ENCODE peak calls at places on chromosome 2, in six cellular contexts. A is right cardiac atrium; Z is tibial nerve; P is adrenal gland; V is CD8-positive, alpha-beta memory T cell; T is kidney. R is an unnamed sample.

GRCh38 chr2:2328847-2329246 is 2.2 kb downstream of the MYT1L start:
- DNase-seq in A (no peak), Z (no peak), P (no peak), V (no peak), T (no peak), R (no peak)

GRCh38 chr2:168467729-168468128 is 11.7 kb downstream of the CERS6 start:
- DNase-seq in A (no peak), Z (no peak), P (no peak), V (no peak), T (no peak), R (no peak)

GRCh38 chr2:44544991-44545390 is 183.2 kb downstream of the CAMKMT start:
- DNase-seq in A (no peak), Z (no peak), P (no peak), V (no peak), T (no peak), R (no peak)

GRCh38 chr2:156708051-156708450 is 271.9 kb downstream of the GPD2 start:
- DNase-seq in A (no peak), Z (no peak), P (no peak), V (no peak), T (no peak), R (no peak)

GRCh38 chr2:117724035-117724434 is 90.5 kb upstream of the DDX18 start:
- DNase-seq in A (no peak), Z (no peak), P (no peak), V (no peak), T (no peak), R (no peak)

GRCh38 chr2:129884221-129884786 is 95.2 kb upstream of the RAB6C start:
- DNase-seq in A (no peak), Z (no peak), P (no peak), V (no peak), T (no peak), R (peak; percentile 31)

GRCh38 chr2:127164761-127165538 is 55.1 kb downstream of the CYP27C1 start:
- DNase-seq in A (no peak), Z (no peak), P (no peak), V (no peak), T (no peak), R (no peak)

GRCh38 chr2:215758691-215759090 is 254.7 kb downstream of the MREG start:
- DNase-seq in A (no peak), Z (no peak), P (no peak), V (no peak), T (no peak), R (no peak)

GRCh38 chr2:234643407-234643806 is 146.5 kb upstream of the ARL4C start:
- DNase-seq in A (no peak), Z (no peak), P (no peak), V (no peak), T (no peak), R (no peak)

GRCh38 chr2:207113403-207113802 is 52.3 kb downstream of the KLF7 start:
- DNase-seq in A (no peak), Z (no peak), P (no peak), V (no peak), T (no peak), R (no peak)

GRCh38 chr2:222398446-222398885 is 25.9 kb upstream of the SGPP2 start:
- DNase-seq in A (no peak), Z (no peak), P (no peak), V (no peak), T (no peak), R (no peak)

GRCh38 chr2:235492850-235493344 is 946 bp upstream of the AGAP1 start:
- DNase-seq in A (peak; percentile 74), Z (no peak), P (peak; percentile 25), V (no peak), T (no peak), R (no peak)

GRCh38 chr2:84970266-84970955 is 550 bp upstream of the KCMF1 start:
- DNase-seq in A (peak; percentile 82), Z (peak; percentile 40), P (peak; percentile 61), V (peak; percentile 72), T (peak; percentile 91), R (peak; percentile 82)

GRCh38 chr2:39778775-39779751 is at the start of gene THUMPD2:
- DNase-seq in A (peak; percentile 91), Z (peak; percentile 44), P (peak; percentile 79), V (peak; percentile 71), T (peak; percentile 91), R (no peak)

GRCh38 chr2:10965241-10965843 is 53.6 kb downstream of the KCNF1 start:
- DNase-seq in A (no peak), Z (no peak), P (no peak), V (no peak), T (peak; percentile 43), R (no peak)

GRCh38 chr2:6372317-6372903 is 493.3 kb downstream of the CMPK2 start:
- DNase-seq in A (no peak), Z (no peak), P (no peak), V (no peak), T (no peak), R (no peak)

GRCh38 chr2:54728669-54729120 is 5.2 kb downstream of the EML6 start:
- DNase-seq in A (no peak), Z (no peak), P (peak; percentile 66), V (no peak), T (no peak), R (no peak)

GRCh38 chr2:142323206-142323605 is 192.4 kb upstream of the LRP1B start:
- DNase-seq in A (no peak), Z (no peak), P (no peak), V (no peak), T (no peak), R (no peak)

GRCh38 chr2:82690757-82691411 is 1768.2 kb downstream of the SUCLG1 start:
- DNase-seq in A (no peak), Z (no peak), P (no peak), V (no peak), T (no peak), R (no peak)

GRCh38 chr2:188628989-188629889 is 337.6 kb downstream of the GULP1 start:
- DNase-seq in A (no peak), Z (peak; percentile 9), P (no peak), V (no peak), T (no peak), R (no peak)

GRCh38 chr2:216632321-216632951 is 784 bp upstream of the IGFBP2 start:
- DNase-seq in A (no peak), Z (no peak), P (no peak), V (no peak), T (no peak), R (no peak)

GRCh38 chr2:233814063-233814435 is 35.9 kb downstream of the MROH2A start:
- DNase-seq in A (peak; percentile 3), Z (no peak), P (no peak), V (no peak), T (no peak), R (peak; percentile 22)

GRCh38 chr2:235053649-235054048 is 101.8 kb downstream of the SH3BP4 start:
- DNase-seq in A (no peak), Z (no peak), P (no peak), V (no peak), T (no peak), R (peak; percentile 63)

GRCh38 chr2:135149251-135149650 is 97.2 kb downstream of the RAB3GAP1 start:
- DNase-seq in A (no peak), Z (no peak), P (peak; percentile 63), V (no peak), T (no peak), R (no peak)

GRCh38 chr2:176567361-176567760 is 298.1 kb downstream of the MTX2 start:
- DNase-seq in A (no peak), Z (no peak), P (no peak), V (no peak), T (no peak), R (no peak)

GRCh38 chr2:59077026-59077425 is 835.9 kb upstream of the FANCL start:
- DNase-seq in A (no peak), Z (no peak), P (no peak), V (no peak), T (no peak), R (no peak)

GRCh38 chr2:159922563-159922962 is 124.6 kb upstream of the CD302 start:
- DNase-seq in A (no peak), Z (no peak), P (no peak), V (no peak), T (no peak), R (no peak)

GRCh38 chr2:25854613-25855012 is 23.7 kb downstream of the ASXL2 start:
- DNase-seq in A (no peak), Z (no peak), P (peak; percentile 43), V (no peak), T (no peak), R (no peak)

GRCh38 chr2:163659224-163659623 is 76.6 kb downstream of the FIGN start:
- DNase-seq in A (no peak), Z (no peak), P (no peak), V (no peak), T (no peak), R (no peak)

GRCh38 chr2:75493230-75493629 is 67.5 kb downstream of the EVA1A start:
- DNase-seq in A (peak; percentile 34), Z (no peak), P (no peak), V (no peak), T (peak; percentile 65), R (no peak)
- H3K27ac ChIP-seq in A (no peak overlapping the region), Z (no peak overlapping the region), P (no peak overlapping the region), V (no peak overlapping the region), T (no peak overlapping the region), R (no peak overlapping the region)

GRCh38 chr2:66925128-66925527 is 472.0 kb upstream of the ETAA1 start:
- DNase-seq in A (no peak), Z (no peak), P (no peak), V (no peak), T (no peak), R (no peak)

GRCh38 chr2:66926594-66927112 is 470.5 kb upstream of the ETAA1 start:
- DNase-seq in A (no peak), Z (no peak), P (no peak), V (no peak), T (no peak), R (no peak)

GRCh38 chr2:66930499-66931165 is 466.5 kb upstream of the ETAA1 start:
- DNase-seq in A (no peak), Z (no peak), P (peak; percentile 42), V (no peak), T (no peak), R (no peak)

GRCh38 chr2:66929632-66930385 is 467.3 kb upstream of the ETAA1 start:
- DNase-seq in A (peak; percentile 54), Z (peak; percentile 18), P (peak; percentile 91), V (no peak), T (peak; percentile 81), R (no peak)
- H3K4me3 ChIP-seq in A (no peak overlapping the region), Z (no peak overlapping the region), P (no peak overlapping the region), V (no peak overlapping the region), T (no peak overlapping the region), R (no peak overlapping the region)

GRCh38 chr2:51650769-51651168 is 618.8 kb upstream of the NRXN1 start:
- DNase-seq in A (no peak), Z (no peak), P (no peak), V (no peak), T (no peak), R (no peak)

GRCh38 chr2:51649366-51649765 is 617.4 kb upstream of the NRXN1 start:
- DNase-seq in A (no peak), Z (no peak), P (no peak), V (no peak), T (no peak), R (no peak)
- H3K27ac ChIP-seq in A (no peak overlapping the region), Z (no peak overlapping the region), P (no peak overlapping the region), V (no peak overlapping the region), T (no peak overlapping the region), R (no peak overlapping the region)

DNA sequence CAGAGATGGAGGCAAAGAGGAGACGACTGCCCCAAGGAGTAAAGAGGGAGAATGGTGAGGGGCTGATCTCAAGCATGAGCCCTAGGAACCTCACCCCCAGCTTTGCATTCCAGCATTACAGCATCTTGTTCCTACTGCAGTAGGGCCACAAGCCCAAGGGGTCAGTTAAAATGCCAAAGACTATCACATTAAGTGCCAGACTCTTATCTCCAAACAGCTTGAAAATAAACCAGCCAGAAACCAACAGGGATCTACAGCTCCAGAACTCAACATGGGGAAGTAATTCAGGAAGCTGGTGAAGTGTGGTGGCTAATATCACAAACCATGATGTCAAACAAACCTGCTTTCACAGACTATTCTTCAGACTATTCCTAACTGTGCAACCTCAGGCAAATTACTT is 278.4 kb downstream of the TNS1 start:
- DNase-seq in A (no peak), Z (no peak), P (no peak), V (no peak), T (no peak), R (peak; percentile 29)
- H3K4me3 ChIP-seq in A (no peak overlapping the region), Z (no peak overlapping the region), P (no peak overlapping the region), V (no peak overlapping the region), T (no peak overlapping the region), R (no peak overlapping the region)